ENCODE peak calls at places on chromosomes 12 and 14, in eight cellular contexts. L is NCI-H748 treated with DMSO at 0.1 percent for 48 hours, X is AG08396, S is omental fat pad, P is germinal center, I is Right ventricle myocardium superior, W is GM04503, N is A549. C is an unnamed sample.

GRCh38 chr14:94009767-94010166 is 12.7 kb downstream of the CCDC197 start:
- DNase-seq in L (no peak), P (no peak), N (no peak), I (no peak), W (no peak), X (peak), S (no peak), C (no peak)

GRCh38 chr12:94282675-94283074 is 134.3 kb downstream of the PLXNC1 start:
- DNase-seq in L (no peak), I (no peak), X (no peak), W (no peak), P (no peak), N (no peak), S (no peak), C (no peak)

GRCh38 chr12:73598626-73599025 is 939.0 kb upstream of the ATXN7L3B start:
- DNase-seq in L (no peak), S (no peak), N (no peak), W (no peak), X (no peak), I (no peak), P (no peak), C (no peak)

GRCh38 chr12:52215587-52216031 is 17.4 kb upstream of the KRT7 start:
- DNase-seq in P (no peak), X (no peak), S (no peak), I (peak), N (peak), L (no peak), W (no peak), C (no peak)

GRCh38 chr12:102343361-102344121 is 136.8 kb downstream of the IGF1 start:
- DNase-seq in X (no peak), L (no peak), N (peak), P (no peak), S (no peak), W (no peak), I (no peak), C (no peak)

GRCh38 chr12:122040579-122041386 is 19.1 kb downstream of the BCL7A start:
- DNase-seq in N (peak), X (no peak), S (no peak), W (no peak), L (no peak), I (no peak), P (no peak), C (no peak)

GRCh38 chr14:90797451-90797850 is 18.8 kb downstream of the TTC7B start:
- DNase-seq in X (no peak), I (no peak), W (no peak), P (no peak), N (no peak), S (no peak), L (no peak), C (no peak)

GRCh38 chr12:121663610-121663929 is 5.9 kb downstream of the MORN3 start:
- DNase-seq in S (no peak), X (no peak), N (no peak), P (no peak), L (no peak), W (no peak), I (no peak), C (no peak)

GRCh38 chr12:65817866-65818265 is 6.4 kb upstream of the HMGA2 start:
- DNase-seq in I (no peak), N (no peak), X (no peak), P (no peak), S (no peak), W (no peak), L (no peak), C (no peak)

GRCh38 chr12:16602412-16602811 is 3.5 kb downstream of the LMO3 start:
- DNase-seq in X (no peak), P (no peak), L (no peak), S (no peak), N (no peak), I (no peak), W (no peak), C (no peak)

GRCh38 chr12:3276226-3276625 is 199.0 kb downstream of the TSPAN9 start:
- DNase-seq in I (no peak), X (no peak), W (no peak), L (no peak), S (no peak), P (no peak), N (no peak), C (no peak)

GRCh38 chr12:7695159-7695930 is at the start of gene GDF3:
- DNase-seq in P (no peak), X (peak), N (no peak), I (peak), W (no peak), S (no peak), L (no peak), C (no peak)

GRCh38 chr14:35406811-35407630 is 2.5 kb upstream of the NFKBIA start:
- DNase-seq in I (no peak), S (no peak), P (peak), X (peak), L (peak), W (no peak), N (peak), C (no peak)

GRCh38 chr12:98741229-98741614 is 96.1 kb downstream of the APAF1 start:
- DNase-seq in L (no peak), N (no peak), W (no peak), I (no peak), P (no peak), S (no peak), X (peak), C (no peak)

GRCh38 chr14:90454041-90455000 is 57.5 kb downstream of the CALM1 start:
- DNase-seq in X (peak), W (no peak), I (peak), P (no peak), S (no peak), L (no peak), N (peak), C (no peak)

GRCh38 chr14:104423715-104424405 is 155.7 kb upstream of the C14orf180 start:
- DNase-seq in L (no peak), P (no peak), I (no peak), S (peak), X (no peak), N (no peak), W (no peak), C (no peak)

GRCh38 chr12:81021834-81022233 is 56.0 kb upstream of the ACSS3 start:
- DNase-seq in I (no peak), N (no peak), W (no peak), L (no peak), P (no peak), S (no peak), X (no peak), C (no peak)